ENCODE peak calls at places on chromosomes 11 and 22, in nine cellular contexts. Q, A, G, Z, V, S, K, X and O are unnamed samples.

GRCh38 chr11:128235958-128236357 is 351.4 kb downstream of the ETS1 start:
- DNase-seq in X (no peak), V (no peak), Z (no peak), A (no peak), S (no peak), G (peak; percentile 27), Q (peak; percentile 3), K (no peak), O (no peak)

GRCh38 chr11:67507891-67508485 is at the start of gene CDK2AP2:
- DNase-seq in V (peak; percentile 99), K (peak; percentile 96), Q (peak; percentile 100), G (peak; percentile 100), S (peak; percentile 100), Z (peak; percentile 100), X (peak; percentile 100), A (peak; percentile 99), O (peak; percentile 99)

GRCh38 chr22:39650996-39651782 is 80.6 kb downstream of the CACNA1I start:
- DNase-seq in Q (no peak), G (no peak), X (no peak), S (no peak), A (no peak), Z (no peak), K (no peak), V (no peak), O (no peak)

GRCh38 chr11:107427569-107428180 is 29.9 kb downstream of the CWF19L2 start:
- DNase-seq in A (no peak), K (no peak), Q (peak; percentile 30), Z (no peak), V (peak; percentile 6), S (no peak), G (peak; percentile 12), X (no peak), O (no peak)

GRCh38 chr11:12079726-12080556 is 30.4 kb upstream of the MICAL2 start:
- DNase-seq in X (peak; percentile 82), V (peak; percentile 99), G (no peak), A (no peak), S (peak; percentile 99), Q (no peak), K (no peak), Z (no peak), O (no peak)

GRCh38 chr11:8749202-8749601 is 66.6 kb downstream of the RPL27A start:
- DNase-seq in X (no peak), K (no peak), A (no peak), S (no peak), V (no peak), G (no peak), Z (no peak), Q (no peak), O (no peak)

GRCh38 chr11:59273008-59273841 is 60.5 kb upstream of the MPEG1 start:
- DNase-seq in V (no peak), A (peak; percentile 85), Q (no peak), Z (no peak), S (no peak), X (no peak), G (no peak), K (no peak), O (no peak)

GRCh38 chr11:78319453-78319955 is 98.1 kb downstream of the GAB2 start:
- DNase-seq in Q (no peak), X (no peak), Z (no peak), G (no peak), V (peak; percentile 45), K (no peak), A (no peak), S (peak; percentile 69), O (no peak)

GRCh38 chr11:18248561-18248960 is at the start of gene SAA2:
- DNase-seq in X (no peak), S (no peak), Q (no peak), K (no peak), G (no peak), Z (no peak), V (no peak), A (no peak), O (no peak)